ENCODE peak calls at places on chromosomes 5 and 9, in nine cellular contexts. F is IMR-90; J is activated CD8-positive, alpha-beta T cell treated with anti-CD3 and anti-CD28 coated beads, Interleukin-2, amount 10 ng/mL, durations not matched to agents 7 days and 5 days; R is HEK293T; N is pulmonary artery endothelial cell; H is NCI-H2081; C is CD8-positive, alpha-beta memory T cell; W is stimulated activated naive CD8-positive, alpha-beta T cell treated with anti-CD3 and anti-CD28 coated beads, Interleukin-15, Interleukin-2, amounts not matched to agents 100 U/mL and 50 U/mL, for 24 hours; X is A549. E is an unnamed sample.

GRCh38 chr9:114701971-114702370 is 20.0 kb upstream of the TEX48 start:
- DNase-seq in F (no peak), J (no peak), R (no peak), N (no peak), H (no peak), C (no peak), W (no peak), X (no peak), E (no peak)

GRCh38 chr5:112419596-112420110 is 576 bp upstream of the EPB41L4A start:
- DNase-seq in F (no peak), J (no peak), R (peak; percentile 39), N (no peak), H (peak; percentile 16), C (peak; percentile 5), W (peak; percentile 14), X (peak; percentile 66), E (no peak)

GRCh38 chr9:100397867-100398266 is 29.1 kb upstream of the MSANTD3 start:
- DNase-seq in F (no peak), J (no peak), R (no peak), N (no peak), H (no peak), C (no peak), W (no peak), X (no peak), E (no peak)

GRCh38 chr5:20694121-20694520 is 706.1 kb upstream of the CDH18 start:
- DNase-seq in F (no peak), J (no peak), R (no peak), N (no peak), H (no peak), C (no peak), W (no peak), X (no peak), E (no peak)

GRCh38 chr5:33303696-33304095 is 137.1 kb upstream of the TARS1 start:
- DNase-seq in F (no peak), J (no peak), R (no peak), N (no peak), H (no peak), C (no peak), W (no peak), X (no peak), E (no peak)

GRCh38 chr9:69317081-69317480 is 7.9 kb upstream of the ENTREP1 start:
- DNase-seq in F (no peak), J (no peak), R (no peak), N (no peak), H (no peak), C (no peak), W (no peak), X (peak; percentile 10), E (no peak)

GRCh38 chr5:99607124-99607523 is 678.3 kb upstream of the CHD1 start:
- DNase-seq in F (no peak), J (no peak), R (no peak), N (no peak), H (no peak), C (no peak), W (no peak), X (no peak), E (no peak)

GRCh38 chr9:12426198-12426864 is 266.9 kb upstream of the TYRP1 start:
- DNase-seq in F (no peak), J (no peak), R (peak; percentile 4), N (no peak), H (peak; percentile 64), C (no peak), W (no peak), X (peak; percentile 24), E (no peak)

GRCh38 chr5:173809014-173809413 is 79.1 kb upstream of the CPEB4 start:
- DNase-seq in F (no peak), J (no peak), R (no peak), N (no peak), H (no peak), C (no peak), W (no peak), X (no peak), E (no peak)